ENCODE peak calls at places on chromosomes 12 and 14, in six cellular contexts. B, Z, J, V, E and U are unnamed samples.
A peak's percentile ranks its signal among the peaks of the same experiment; 100 is the strongest.

GRCh38 chr14:105472496-105472991 is 2.1 kb upstream of the CRIP2 start:
- DNase-seq in V (no peak), J (no peak), E (no peak), B (no peak), Z (no peak), U (no peak)

GRCh38 chr12:6703631-6704030 is 3.0 kb upstream of the PIANP start:
- DNase-seq in J (no peak), Z (peak; percentile 37), B (no peak), E (no peak), V (no peak), U (no peak)

GRCh38 chr14:96567289-96567899 is 65.2 kb downstream of the PAPOLA start:
- DNase-seq in V (no peak), Z (no peak), J (peak; percentile 45), B (no peak), E (peak; percentile 59), U (no peak)

GRCh38 chr14:69320581-69321365 is 60.8 kb downstream of the GALNT16 start:
- DNase-seq in Z (no peak), V (peak; percentile 8), B (no peak), E (no peak), J (no peak), U (no peak)

GRCh38 chr12:132285991-132286681 is 43.3 kb downstream of the GALNT9 start:
- DNase-seq in B (no peak), V (peak; percentile 37), E (no peak), J (peak; percentile 38), Z (no peak), U (no peak)

GRCh38 chr14:47675489-47676300 is at the start of gene MDGA2:
- DNase-seq in B (no peak), E (no peak), V (no peak), J (no peak), Z (peak; percentile 56), U (no peak)

GRCh38 chr14:30980980-30981379 is 44.5 kb upstream of the AP4S1 start:
- DNase-seq in E (no peak), V (no peak), B (no peak), J (no peak), Z (no peak), U (no peak)

GRCh38 chr12:52063986-52064649 is 5.7 kb upstream of the ATG101 start:
- DNase-seq in V (peak; percentile 56), Z (no peak), E (no peak), J (peak; percentile 75), B (no peak), U (no peak)

GRCh38 chr12:109044241-109044640 is 8.1 kb upstream of the USP30 start:
- DNase-seq in Z (no peak), J (no peak), E (no peak), B (no peak), V (no peak), U (no peak)

GRCh38 chr14:29926701-29927595 is 699 bp downstream of the PRKD1 start:
- DNase-seq in J (peak; percentile 52), B (no peak), Z (peak; percentile 57), E (peak; percentile 51), V (peak; percentile 55), U (no peak)

GRCh38 chr12:66014818-66015217 is 115.7 kb downstream of the LLPH start:
- DNase-seq in E (no peak), B (no peak), Z (no peak), V (no peak), J (peak; percentile 76), U (no peak)